ENCODE peak calls at places on chromosomes 16 and 17, in four cellular contexts. J is GM12878, R is HCT116, K is K562. M is an unnamed sample.
A peak's percentile ranks its signal among the peaks of the same experiment; 100 is the strongest.

GRCh38 chr16:2298621-2299020 is 30.7 kb upstream of the RNPS1 start:
- DNase-seq in K (no peak), R (no peak), J (no peak), M (no peak)

GRCh38 chr17:72390675-72391501 is 270.1 kb downstream of the SOX9 start:
- DNase-seq in K (no peak), R (no peak), J (no peak), M (no peak)

GRCh38 chr16:10966129-10966528 is 21.8 kb downstream of the CLEC16A start:
- DNase-seq in R (no peak), K (no peak), J (no peak), M (no peak)

GRCh38 chr16:21036471-21036870 is 114.2 kb downstream of the DNAH3 start:
- DNase-seq in R (no peak), J (no peak), K (no peak), M (no peak)

GRCh38 chr16:87410958-87411357 is 18.8 kb downstream of the MAP1LC3B start:
- DNase-seq in J (no peak), K (no peak), R (no peak), M (no peak)

GRCh38 chr17:56870163-56870651 is 36.3 kb downstream of the DGKE start:
- DNase-seq in R (no peak), K (no peak), J (peak; percentile 75), M (no peak)

GRCh38 chr17:78415821-78416301 is 37.4 kb downstream of the PGS1 start:
- DNase-seq in K (no peak), J (no peak), R (no peak), M (no peak)

GRCh38 chr17:49361129-49361901 is 735 bp downstream of the ZNF652 start:
- DNase-seq in R (no peak), J (peak; percentile 48), K (peak; percentile 50), M (no peak)

GRCh38 chr16:23699100-23699499 is 13.9 kb downstream of the ERN2 start:
- DNase-seq in K (no peak), J (no peak), R (peak; percentile 59), M (peak; percentile 48)

GRCh38 chr16:19644877-19645276 is 73.2 kb downstream of the KNOP1 start:
- DNase-seq in R (no peak), K (no peak), J (no peak), M (no peak)

GRCh38 chr17:56441331-56441730 is 152.2 kb upstream of the NOG start:
- DNase-seq in R (no peak), J (no peak), K (no peak), M (no peak)

GRCh38 chr16:21946889-21947635 is 6.1 kb upstream of the UQCRC2 start:
- DNase-seq in R (no peak), J (no peak), K (no peak), M (no peak)

GRCh38 chr16:49544828-49545227 is 171.2 kb downstream of the C16orf78 start:
- DNase-seq in R (no peak), K (no peak), J (no peak), M (no peak)

GRCh38 chr16:53973021-53973420 is 269.1 kb downstream of the FTO start:
- DNase-seq in R (no peak), K (no peak), J (no peak), M (no peak)

GRCh38 chr17:82463391-82463790 is 4.8 kb downstream of the NARF start:
- DNase-seq in R (no peak), J (no peak), K (peak; percentile 19), M (no peak)

GRCh38 chr16:9904526-9904925 is 277.7 kb downstream of the GRIN2A start:
- DNase-seq in K (no peak), J (no peak), R (no peak), M (no peak)

GRCh38 chr16:59758848-59759247 is 1024.7 kb upstream of the GOT2 start:
- DNase-seq in J (no peak), R (no peak), K (no peak), M (no peak)

GRCh38 chr17:78888911-78889496 is 14.0 kb downstream of the CEP295NL start:
- DNase-seq in J (no peak), K (no peak), R (no peak), M (no peak)

GRCh38 chr16:89054714-89055113 is 38.9 kb upstream of the ACSF3 start:
- DNase-seq in R (no peak), J (no peak), K (no peak), M (no peak)
- TF ChIP-seq JUND in R (no peak), J (no peak), K (no peak), M (no peak)

DNA sequence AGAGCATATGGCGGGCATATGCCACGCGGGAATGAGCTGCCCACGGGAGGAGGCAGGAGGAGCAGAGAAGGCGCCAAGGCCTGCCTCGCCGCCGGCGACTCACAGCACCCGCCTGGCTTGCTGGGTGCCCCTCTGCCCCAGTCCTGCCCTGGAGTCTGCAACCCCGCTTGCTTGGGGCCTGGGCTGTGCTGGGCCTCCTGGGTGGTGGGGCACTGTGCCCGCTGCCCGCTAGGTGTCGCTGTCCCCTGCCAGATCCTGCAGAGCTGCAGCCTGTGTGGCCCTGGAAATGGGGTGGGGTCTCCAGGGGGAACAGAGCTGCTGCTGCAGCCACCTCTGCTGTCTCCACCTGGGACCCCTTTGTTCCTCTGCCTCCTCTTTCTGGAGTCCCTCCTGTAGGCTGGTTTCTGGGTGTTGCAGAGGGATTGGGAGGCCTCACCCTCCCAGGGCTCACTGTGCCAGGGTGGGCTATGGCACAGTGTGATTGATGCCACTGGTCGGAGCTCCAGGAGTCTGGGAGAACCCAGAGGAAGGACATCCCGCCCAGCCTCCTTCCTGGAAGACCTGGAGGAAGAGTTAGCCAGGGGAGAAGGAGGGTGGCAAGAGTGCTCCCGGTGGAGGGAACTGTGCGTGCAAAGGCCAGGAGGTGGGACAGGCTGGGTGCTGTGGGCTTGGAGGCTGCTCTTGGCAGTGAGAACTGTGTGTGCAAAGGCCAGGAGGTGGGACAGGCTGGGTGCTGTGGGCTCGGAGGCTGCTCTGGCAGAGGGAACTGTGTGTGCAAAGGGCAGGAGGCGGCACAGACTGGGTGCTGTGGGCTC is 141.1 kb upstream of the CIBAR2 start:
- DNase-seq in K (peak; percentile 90), R (no peak), J (no peak), M (peak; percentile 93)
- TF ChIP-seq JUND in K (no peak), R (no peak), J (no peak), M (no peak)

GRCh38 chr16:50881331-50881830 is 139.5 kb downstream of the CYLD start:
- DNase-seq in R (no peak), J (no peak), K (no peak), M (no peak)

GRCh38 chr16:50879873-50880695 is 138.2 kb downstream of the CYLD start:
- DNase-seq in R (no peak), K (no peak), J (no peak), M (no peak)

GRCh38 chr16:50880926-50881325 is 139.0 kb downstream of the CYLD start:
- DNase-seq in K (no peak), R (no peak), J (no peak), M (no peak)

GRCh38 chr16:50884066-50884860 is 142.4 kb downstream of the CYLD start:
- DNase-seq in R (no peak), J (no peak), K (peak; percentile 81), M (no peak)

DNA sequence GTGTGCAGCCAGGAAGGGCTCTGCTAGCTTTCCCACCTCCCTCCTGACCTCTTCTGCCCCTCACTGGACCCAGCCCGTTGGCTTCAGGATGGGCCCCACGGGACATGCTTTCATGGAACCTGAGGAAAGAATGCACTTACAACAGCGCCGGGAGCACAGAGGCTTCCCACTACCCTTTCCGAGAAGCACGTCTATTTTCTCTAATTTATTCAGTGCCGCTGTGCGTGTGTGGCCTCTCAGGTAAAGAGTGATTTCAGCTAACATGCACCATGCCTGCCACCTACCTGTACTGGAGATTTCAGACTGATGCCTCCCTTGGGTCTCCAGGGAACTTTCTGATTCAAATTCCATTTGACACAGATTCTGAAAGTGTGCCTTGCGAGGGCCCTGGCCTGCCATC is 140.1 kb downstream of the CYLD start:
- DNase-seq in R (no peak), J (no peak), K (no peak), M (no peak)
- TF ChIP-seq JUND in R (no peak), J (no peak), K (no peak), M (no peak)

DNA sequence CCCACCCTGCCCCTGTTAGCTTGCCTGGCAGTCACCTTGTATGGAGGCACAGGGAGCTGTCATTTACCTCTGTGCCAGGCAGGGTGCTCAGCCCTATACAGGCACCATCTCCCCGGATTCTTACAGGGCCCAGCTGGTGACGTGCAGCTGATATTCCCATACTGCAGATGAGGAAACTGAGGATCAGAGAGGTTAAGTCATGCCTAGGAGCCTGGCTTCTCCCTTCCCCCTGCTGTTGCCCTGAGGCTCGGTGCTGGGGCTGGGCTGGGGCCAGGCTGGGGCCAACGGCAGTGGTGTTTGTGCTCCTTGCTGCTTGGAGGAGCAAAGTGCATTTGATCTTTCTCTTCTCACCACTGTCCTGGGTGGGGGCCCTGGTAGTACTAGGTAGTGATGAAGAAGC is 54.8 kb upstream of the IL34 start:
- DNase-seq in J (no peak), R (no peak), K (no peak), M (no peak)
- TF ChIP-seq JUND in J (no peak), R (no peak), K (no peak), M (no peak)

GRCh38 chr17:16379654-16380053 is 1.2 kb upstream of the UBB start:
- DNase-seq in K (no peak), R (no peak), J (no peak), M (no peak)

GRCh38 chr17:16377804-16378400 is 3.0 kb upstream of the UBB start:
- DNase-seq in R (no peak), K (no peak), J (no peak), M (no peak)

GRCh38 chr17:16380640-16381495 is at the start of gene UBB:
- DNase-seq in K (peak; percentile 92), R (peak; percentile 95), J (peak; percentile 89), M (peak; percentile 81)

GRCh38 chr17:16381496-16381820 is 567 bp downstream of the UBB start:
- DNase-seq in J (no peak), R (no peak), K (no peak), M (no peak)

GRCh38 chr17:16378631-16379282 is 2.1 kb upstream of the UBB start:
- DNase-seq in R (no peak), J (no peak), K (peak; percentile 39), M (no peak)
- TF ChIP-seq JUND in R (no peak), J (no peak), K (no peak), M (no peak)

GRCh38 chr16:78607465-78607864 is 508.0 kb downstream of the WWOX start:
- DNase-seq in R (no peak), J (no peak), K (no peak), M (no peak)

GRCh38 chr16:78606572-78606971 is 507.1 kb downstream of the WWOX start:
- DNase-seq in J (no peak), R (no peak), K (no peak), M (no peak)

GRCh38 chr16:78609542-78610253 is 510.2 kb downstream of the WWOX start:
- DNase-seq in J (no peak), K (no peak), R (no peak), M (no peak)

GRCh38 chr16:78607022-78607421 is 507.6 kb downstream of the WWOX start:
- DNase-seq in J (no peak), R (no peak), K (no peak), M (no peak)

DNA sequence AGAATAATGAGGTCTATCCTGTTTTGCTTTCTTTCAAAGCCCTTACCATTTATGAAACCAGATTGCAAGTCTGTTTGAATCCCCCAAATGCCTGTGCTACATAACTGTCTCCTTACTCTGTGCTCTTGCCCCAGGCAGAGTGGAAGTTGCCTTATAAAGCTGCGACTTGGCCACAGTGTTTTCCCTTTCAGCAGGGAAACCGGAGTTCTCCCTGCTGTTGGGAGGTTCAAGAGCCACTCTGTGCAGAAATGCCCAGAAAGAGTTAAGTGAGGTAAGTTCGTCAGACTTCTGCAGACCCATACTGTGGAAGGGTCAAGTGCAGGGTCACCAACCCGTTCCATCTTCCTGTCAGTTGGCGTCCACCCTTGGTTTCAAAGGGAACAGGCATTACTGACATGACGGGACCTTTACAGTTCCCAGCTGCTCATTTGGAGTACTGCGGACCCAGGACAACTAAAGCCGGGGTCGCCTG is 508.9 kb downstream of the WWOX start:
- DNase-seq in J (no peak), R (no peak), K (no peak), M (no peak)
- TF ChIP-seq JUND in J (no peak), R (no peak), K (no peak), M (no peak)